ENCODE peak calls at places on chromosomes 4 and X, in ten cellular contexts. U is stimulated activated CD8-positive, alpha-beta memory T cell treated with anti-CD3 and anti-CD28 coated beads, Interleukin-15, amount 100 ng/mL, for 24 hours; F is activated naive CD8-positive, alpha-beta T cell treated with anti-CD3 and anti-CD28 coated beads, Interleukin-2, amount 10 ng/mL, durations not matched to agents 7 days and 5 days; O is stimulated activated naive B cell treated with anti-CD40 and anti-IgM and Interleukin-4, amounts not matched to agents 10 μg/mL and 1 μg/mL and 100 μg/mL, for 72 hours; R is iPS DF 19.7; Q is NCI-H1417; J is stimulated activated CD4-positive, alpha-beta T cell treated with anti-CD3 and anti-CD28 coated beads, Interleukin-15, amount 100 ng/mL, for 48 hours; V is OCI-LY7; P is transverse colon; N is left cardiac atrium. T is an unnamed sample.

GRCh38 chrX:110210417-110211139 is 107.3 kb downstream of the AMMECR1 start:
- DNase-seq in Q (peak), P (no peak), J (no peak), O (no peak), F (no peak), N (no peak), V (no peak), R (no peak), U (no peak), T (peak)

GRCh38 chrX:1537031-1537715 is at the start of gene P2RY8:
- DNase-seq in F (peak), R (no peak), V (peak), O (peak), P (peak), J (peak), Q (no peak), U (peak), N (peak), T (no peak)

GRCh38 chr4:38964942-38965775 is 67.0 kb downstream of the TMEM156 start:
- DNase-seq in Q (no peak), U (no peak), F (no peak), J (no peak), V (no peak), R (no peak), O (no peak), P (no peak), N (no peak), T (no peak)

GRCh38 chrX:103754401-103754800 is 22.2 kb upstream of the PLP1 start:
- DNase-seq in Q (no peak), P (no peak), N (no peak), J (no peak), R (no peak), F (no peak), U (no peak), O (no peak), V (no peak), T (no peak)

GRCh38 chrX:2863646-2864045 is 34.9 kb downstream of the GYG2 start:
- DNase-seq in U (no peak), J (no peak), V (no peak), P (no peak), Q (no peak), F (no peak), R (no peak), O (no peak), N (no peak), T (no peak)

GRCh38 chr4:162038112-162038511 is 125.7 kb downstream of the FSTL5 start:
- DNase-seq in O (no peak), J (no peak), N (no peak), P (no peak), Q (no peak), F (no peak), V (no peak), R (no peak), U (no peak), T (no peak)

GRCh38 chrX:115233497-115234219 is at the start of gene LRCH2:
- DNase-seq in U (no peak), N (peak), R (no peak), O (no peak), F (no peak), Q (peak), J (no peak), P (no peak), V (no peak), T (peak)

GRCh38 chr4:154490261-154490588 is 1.4 kb downstream of the DCHS2 start:
- DNase-seq in Q (no peak), P (no peak), O (no peak), N (no peak), J (no peak), U (no peak), R (no peak), F (peak), V (no peak), T (no peak)

GRCh38 chr4:106530034-106530361 is 161.4 kb upstream of the GIMD1 start:
- DNase-seq in P (no peak), O (no peak), Q (no peak), U (no peak), N (no peak), V (no peak), F (no peak), R (no peak), J (no peak), T (no peak)

GRCh38 chr4:184664445-184665210 is 15.1 kb downstream of the PRIMPOL start:
- DNase-seq in J (no peak), F (no peak), P (no peak), Q (no peak), O (no peak), U (no peak), N (no peak), R (peak), V (peak), T (no peak)

GRCh38 chr4:77174426-77174825 is 17.4 kb downstream of the CCNG2 start:
- DNase-seq in U (no peak), R (no peak), J (no peak), N (no peak), Q (no peak), P (no peak), V (peak), F (no peak), O (no peak), T (no peak)

GRCh38 chr4:182478475-182478874 is 235.3 kb downstream of the TENM3 start:
- DNase-seq in Q (peak), U (no peak), N (no peak), R (no peak), P (no peak), J (no peak), V (peak), O (no peak), F (no peak), T (peak)

GRCh38 chr4:140861359-140862181 is 105.4 kb upstream of the TBC1D9 start:
- DNase-seq in U (no peak), Q (peak), V (peak), O (peak), R (peak), F (no peak), J (peak), P (peak), N (peak), T (peak)

GRCh38 chrX:107849747-107850478 is 24.2 kb downstream of the MID2 start:
- DNase-seq in N (no peak), F (no peak), P (no peak), R (no peak), V (no peak), Q (peak), J (no peak), U (no peak), O (no peak), T (no peak)

GRCh38 chr4:108049406-108049805 is 59.7 kb downstream of the HADH start:
- DNase-seq in R (no peak), V (no peak), F (no peak), N (no peak), P (no peak), Q (no peak), O (no peak), J (no peak), U (no peak), T (no peak)

GRCh38 chrX:40175416-40176255 is 77.9 kb upstream of the BCOR start:
- DNase-seq in F (peak), P (peak), Q (peak), O (peak), U (no peak), N (peak), J (peak), V (peak), R (no peak), T (no peak)

GRCh38 chr4:94352996-94353395 is 10.4 kb upstream of the HPGDS start:
- DNase-seq in Q (no peak), N (no peak), U (no peak), V (no peak), O (no peak), J (no peak), R (no peak), P (no peak), F (no peak), T (no peak)

GRCh38 chr4:184142121-184143000 is 75.3 kb downstream of the ENPP6 start:
- DNase-seq in O (no peak), V (no peak), Q (peak), J (no peak), N (no peak), P (no peak), F (no peak), U (no peak), R (no peak), T (no peak)

GRCh38 chr4:986428-986948 is 356 bp upstream of the IDUA start:
- DNase-seq in F (no peak), Q (peak), O (no peak), R (no peak), U (no peak), V (no peak), P (no peak), N (no peak), J (no peak), T (no peak)

GRCh38 chrX:46208225-46208854 is 336.9 kb downstream of the ZNF674 start:
- DNase-seq in F (no peak), U (no peak), Q (no peak), V (no peak), N (no peak), R (no peak), J (no peak), P (no peak), O (no peak), T (peak)

GRCh38 chr4:13977755-13978154 is 350.2 kb upstream of the BOD1L1 start:
- DNase-seq in R (no peak), U (no peak), O (no peak), J (no peak), N (no peak), F (no peak), Q (no peak), V (no peak), P (no peak), T (no peak)

GRCh38 chrX:134526399-134526798 is 66.4 kb downstream of the HPRT1 start:
- DNase-seq in P (no peak), N (no peak), Q (no peak), J (no peak), F (no peak), R (no peak), O (no peak), V (no peak), U (no peak), T (no peak)

GRCh38 chr4:173499568-173500535 is 30.2 kb downstream of the HAND2 start:
- DNase-seq in V (no peak), Q (no peak), P (no peak), F (no peak), N (no peak), O (no peak), R (no peak), J (no peak), U (no peak), T (no peak)

GRCh38 chr4:67702166-67702565 is 1.2 kb upstream of the UBA6 start:
- DNase-seq in F (no peak), N (no peak), J (no peak), O (no peak), Q (no peak), R (no peak), P (no peak), U (no peak), V (no peak), T (no peak)

GRCh38 chr4:74394476-74395136 is 29.7 kb downstream of the EREG start:
- DNase-seq in O (no peak), N (no peak), Q (no peak), J (no peak), F (no peak), V (no peak), P (peak), U (no peak), R (no peak), T (peak)

GRCh38 chrX:10041383-10041782 is 74.2 kb downstream of the CLDN34 start:
- DNase-seq in R (peak), Q (no peak), N (no peak), V (no peak), J (no peak), F (no peak), U (no peak), P (no peak), O (no peak), T (peak)

GRCh38 chrX:69615779-69616519 is at the start of gene EDA:
- DNase-seq in F (peak), P (peak), U (peak), V (peak), Q (peak), R (no peak), O (peak), N (peak), J (peak), T (peak)

GRCh38 chr4:86872135-86872534 is 20.1 kb downstream of the C4orf36 start:
- DNase-seq in F (no peak), O (no peak), N (no peak), U (no peak), P (no peak), J (no peak), Q (no peak), R (no peak), V (no peak), T (no peak)

GRCh38 chr4:82780398-82781231 is 18.0 kb downstream of the SCD5 start:
- DNase-seq in U (no peak), O (no peak), V (no peak), J (no peak), P (peak), F (no peak), Q (peak), R (no peak), N (peak), T (no peak)

GRCh38 chr4:147772459-147772969 is 40.6 kb downstream of the ARHGAP10 start:
- DNase-seq in J (no peak), U (no peak), R (no peak), F (no peak), V (no peak), O (no peak), N (no peak), P (no peak), Q (no peak), T (peak)

GRCh38 chr4:15400911-15401671 is 26.7 kb upstream of the C1QTNF7 start:
- DNase-seq in R (no peak), U (no peak), N (peak), P (peak), V (no peak), Q (no peak), O (no peak), J (no peak), F (peak), T (no peak)

GRCh38 chr4:122898370-122899150 is 23.8 kb downstream of the NUDT6 start:
- DNase-seq in F (no peak), V (no peak), J (no peak), Q (no peak), R (no peak), P (no peak), U (no peak), O (no peak), N (no peak), T (peak)

GRCh38 chrX:155031657-155032056 is 5.0 kb downstream of the FUNDC2 start:
- DNase-seq in O (no peak), N (no peak), P (no peak), V (no peak), Q (no peak), J (no peak), F (no peak), R (no peak), U (no peak), T (no peak)

GRCh38 chr4:101864660-101865059 is 74.1 kb downstream of the BANK1 start:
- DNase-seq in U (no peak), V (no peak), R (no peak), J (no peak), F (no peak), O (no peak), N (no peak), P (no peak), Q (no peak), T (no peak)

GRCh38 chr4:153233761-153234371 is 29.6 kb downstream of the TRIM2 start:
- DNase-seq in J (no peak), P (peak), U (no peak), O (no peak), F (no peak), V (no peak), R (no peak), Q (peak), N (no peak), T (peak)

GRCh38 chr4:81142744-81143143 is 72.3 kb downstream of the PRKG2 start:
- DNase-seq in P (peak), F (no peak), Q (peak), J (no peak), O (no peak), U (no peak), N (no peak), R (no peak), V (no peak), T (no peak)

GRCh38 chr4:6991771-6992557 is 51.2 kb upstream of the TADA2B start:
- DNase-seq in O (no peak), R (no peak), U (no peak), J (no peak), F (no peak), V (no peak), Q (no peak), P (no peak), N (peak), T (peak)

GRCh38 chrX:2316534-2316933 is 184.2 kb downstream of the DHRSX start:
- DNase-seq in F (no peak), R (no peak), Q (no peak), U (no peak), N (no peak), O (no peak), J (no peak), P (no peak), V (no peak), T (no peak)

GRCh38 chrX:91434351-91435168 is at the start of gene PABPC5:
- DNase-seq in Q (no peak), J (no peak), F (no peak), P (peak), O (no peak), U (no peak), N (peak), R (no peak), V (no peak), T (peak)